ENCODE peak calls at places on chromosomes 11 and 22, in nine cellular contexts. One of them, this sample, is unnamed.

GRCh38 chr11:70786021-70786665 is 387.8 kb downstream of the CTTN start:
- DNase-seq in NCI-H460: no peak
- DNase-seq in neural crest cell: no peak
- DNase-seq in caudate nucleus: no peak
- DNase-seq in osteocyte: no peak
- DNase-seq in activated gamma-delta T cell: no peak
- DNase-seq in activated naive CD4-positive, alpha-beta T cell: no peak
- DNase-seq in stimulated activated CD4-positive, alpha-beta T cell treated with anti-CD3 and anti-CD28 coated beads, Interleukin-2, amount 100 ng/mL, for 48 hours: no peak
- DNase-seq in non-pigmented ciliary epithelial cell: no peak
- DNase-seq in this sample: no peak

GRCh38 chr11:64097468-64098317 is 62.0 kb downstream of the FLRT1 start:
- DNase-seq in neural crest cell: no peak
- DNase-seq in stimulated activated CD4-positive, alpha-beta T cell treated with anti-CD3 and anti-CD28 coated beads, Interleukin-2, amount 100 ng/mL, for 48 hours: no peak
- DNase-seq in activated naive CD4-positive, alpha-beta T cell: no peak
- DNase-seq in activated gamma-delta T cell: no peak
- DNase-seq in NCI-H460: no peak
- DNase-seq in non-pigmented ciliary epithelial cell: no peak
- DNase-seq in caudate nucleus: peak; percentile 43
- DNase-seq in osteocyte: no peak
- DNase-seq in this sample: no peak

GRCh38 chr11:76164081-76164480 is 42.2 kb downstream of the WNT11 start:
- DNase-seq in neural crest cell: no peak
- DNase-seq in caudate nucleus: no peak
- DNase-seq in activated naive CD4-positive, alpha-beta T cell: no peak
- DNase-seq in osteocyte: no peak
- DNase-seq in stimulated activated CD4-positive, alpha-beta T cell treated with anti-CD3 and anti-CD28 coated beads, Interleukin-2, amount 100 ng/mL, for 48 hours: no peak
- DNase-seq in non-pigmented ciliary epithelial cell: no peak
- DNase-seq in activated gamma-delta T cell: no peak
- DNase-seq in NCI-H460: no peak
- DNase-seq in this sample: no peak

GRCh38 chr11:72586591-72587090 is 87.6 kb downstream of the PDE2A start:
- DNase-seq in activated naive CD4-positive, alpha-beta T cell: no peak
- DNase-seq in NCI-H460: no peak
- DNase-seq in stimulated activated CD4-positive, alpha-beta T cell treated with anti-CD3 and anti-CD28 coated beads, Interleukin-2, amount 100 ng/mL, for 48 hours: no peak
- DNase-seq in activated gamma-delta T cell: no peak
- DNase-seq in non-pigmented ciliary epithelial cell: no peak
- DNase-seq in caudate nucleus: no peak
- DNase-seq in osteocyte: no peak
- DNase-seq in neural crest cell: no peak
- DNase-seq in this sample: no peak

GRCh38 chr11:130179396-130180306 is 20.1 kb downstream of the ST14 start:
- DNase-seq in stimulated activated CD4-positive, alpha-beta T cell treated with anti-CD3 and anti-CD28 coated beads, Interleukin-2, amount 100 ng/mL, for 48 hours: no peak
- DNase-seq in non-pigmented ciliary epithelial cell: no peak
- DNase-seq in NCI-H460: no peak
- DNase-seq in neural crest cell: no peak
- DNase-seq in activated gamma-delta T cell: no peak
- DNase-seq in caudate nucleus: no peak
- DNase-seq in activated naive CD4-positive, alpha-beta T cell: no peak
- DNase-seq in osteocyte: no peak
- DNase-seq in this sample: no peak

GRCh38 chr22:23847991-23848864 is 9.4 kb upstream of the DERL3 start:
- DNase-seq in non-pigmented ciliary epithelial cell: no peak
- DNase-seq in neural crest cell: no peak
- DNase-seq in activated gamma-delta T cell: no peak
- DNase-seq in caudate nucleus: no peak
- DNase-seq in stimulated activated CD4-positive, alpha-beta T cell treated with anti-CD3 and anti-CD28 coated beads, Interleukin-2, amount 100 ng/mL, for 48 hours: no peak
- DNase-seq in activated naive CD4-positive, alpha-beta T cell: no peak
- DNase-seq in NCI-H460: no peak
- DNase-seq in osteocyte: no peak
- DNase-seq in this sample: no peak

GRCh38 chr11:9700105-9700801 is 36.4 kb downstream of the SWAP70 start:
- DNase-seq in neural crest cell: no peak
- DNase-seq in non-pigmented ciliary epithelial cell: no peak
- DNase-seq in activated gamma-delta T cell: no peak
- DNase-seq in NCI-H460: no peak
- DNase-seq in activated naive CD4-positive, alpha-beta T cell: no peak
- DNase-seq in stimulated activated CD4-positive, alpha-beta T cell treated with anti-CD3 and anti-CD28 coated beads, Interleukin-2, amount 100 ng/mL, for 48 hours: no peak
- DNase-seq in osteocyte: no peak
- DNase-seq in caudate nucleus: no peak
- DNase-seq in this sample: peak; percentile 22

GRCh38 chr11:44315947-44316387 is 6.0 kb upstream of the ALX4 start:
- DNase-seq in caudate nucleus: no peak
- DNase-seq in non-pigmented ciliary epithelial cell: no peak
- DNase-seq in stimulated activated CD4-positive, alpha-beta T cell treated with anti-CD3 and anti-CD28 coated beads, Interleukin-2, amount 100 ng/mL, for 48 hours: no peak
- DNase-seq in osteocyte: no peak
- DNase-seq in activated naive CD4-positive, alpha-beta T cell: no peak
- DNase-seq in activated gamma-delta T cell: no peak
- DNase-seq in neural crest cell: no peak
- DNase-seq in NCI-H460: peak; percentile 14
- DNase-seq in this sample: no peak

GRCh38 chr11:119339581-119340334 is 925 bp downstream of the C1QTNF5 start:
- DNase-seq in activated naive CD4-positive, alpha-beta T cell: no peak
- DNase-seq in non-pigmented ciliary epithelial cell: no peak
- DNase-seq in activated gamma-delta T cell: no peak
- DNase-seq in osteocyte: peak; percentile 93
- DNase-seq in NCI-H460: no peak
- DNase-seq in caudate nucleus: peak; percentile 65
- DNase-seq in neural crest cell: peak; percentile 78
- DNase-seq in stimulated activated CD4-positive, alpha-beta T cell treated with anti-CD3 and anti-CD28 coated beads, Interleukin-2, amount 100 ng/mL, for 48 hours: no peak
- DNase-seq in this sample: peak; percentile 51

GRCh38 chr11:69539416-69540117 is 58.1 kb downstream of the LINC01488 start:
- DNase-seq in NCI-H460: peak; percentile 5
- DNase-seq in osteocyte: no peak
- DNase-seq in stimulated activated CD4-positive, alpha-beta T cell treated with anti-CD3 and anti-CD28 coated beads, Interleukin-2, amount 100 ng/mL, for 48 hours: no peak
- DNase-seq in neural crest cell: no peak
- DNase-seq in activated naive CD4-positive, alpha-beta T cell: no peak
- DNase-seq in non-pigmented ciliary epithelial cell: no peak
- DNase-seq in activated gamma-delta T cell: no peak
- DNase-seq in caudate nucleus: peak; percentile 42
- DNase-seq in this sample: no peak

GRCh38 chr11:19351426-19351825 is 110.7 kb upstream of the E2F8 start:
- DNase-seq in stimulated activated CD4-positive, alpha-beta T cell treated with anti-CD3 and anti-CD28 coated beads, Interleukin-2, amount 100 ng/mL, for 48 hours: no peak
- DNase-seq in osteocyte: no peak
- DNase-seq in caudate nucleus: no peak
- DNase-seq in non-pigmented ciliary epithelial cell: no peak
- DNase-seq in NCI-H460: no peak
- DNase-seq in activated naive CD4-positive, alpha-beta T cell: no peak
- DNase-seq in neural crest cell: no peak
- DNase-seq in activated gamma-delta T cell: no peak
- DNase-seq in this sample: no peak

GRCh38 chr11:28743101-28743550 is 634.9 kb downstream of the METTL15 start:
- DNase-seq in non-pigmented ciliary epithelial cell: no peak
- DNase-seq in activated naive CD4-positive, alpha-beta T cell: no peak
- DNase-seq in osteocyte: no peak
- DNase-seq in activated gamma-delta T cell: no peak
- DNase-seq in caudate nucleus: no peak
- DNase-seq in NCI-H460: no peak
- DNase-seq in stimulated activated CD4-positive, alpha-beta T cell treated with anti-CD3 and anti-CD28 coated beads, Interleukin-2, amount 100 ng/mL, for 48 hours: no peak
- DNase-seq in neural crest cell: no peak
- DNase-seq in this sample: peak; percentile 26

GRCh38 chr22:48866906-48867597 is 960.6 kb downstream of the BRD1 start:
- DNase-seq in osteocyte: peak; percentile 74
- DNase-seq in activated naive CD4-positive, alpha-beta T cell: no peak
- DNase-seq in non-pigmented ciliary epithelial cell: no peak
- DNase-seq in NCI-H460: no peak
- DNase-seq in neural crest cell: no peak
- DNase-seq in caudate nucleus: no peak
- DNase-seq in stimulated activated CD4-positive, alpha-beta T cell treated with anti-CD3 and anti-CD28 coated beads, Interleukin-2, amount 100 ng/mL, for 48 hours: no peak
- DNase-seq in activated gamma-delta T cell: no peak
- DNase-seq in this sample: no peak

GRCh38 chr22:49971232-49972162 is 10.9 kb downstream of the PIM3 start:
- DNase-seq in activated naive CD4-positive, alpha-beta T cell: peak; percentile 62
- DNase-seq in stimulated activated CD4-positive, alpha-beta T cell treated with anti-CD3 and anti-CD28 coated beads, Interleukin-2, amount 100 ng/mL, for 48 hours: peak; percentile 54
- DNase-seq in osteocyte: no peak
- DNase-seq in NCI-H460: peak; percentile 21
- DNase-seq in neural crest cell: peak; percentile 7
- DNase-seq in activated gamma-delta T cell: no peak
- DNase-seq in caudate nucleus: no peak
- DNase-seq in non-pigmented ciliary epithelial cell: no peak
- DNase-seq in this sample: no peak

GRCh38 chr11:129278586-129279319 is 86.6 kb upstream of the ARHGAP32 start:
- DNase-seq in activated gamma-delta T cell: no peak
- DNase-seq in stimulated activated CD4-positive, alpha-beta T cell treated with anti-CD3 and anti-CD28 coated beads, Interleukin-2, amount 100 ng/mL, for 48 hours: no peak
- DNase-seq in caudate nucleus: no peak
- DNase-seq in activated naive CD4-positive, alpha-beta T cell: no peak
- DNase-seq in non-pigmented ciliary epithelial cell: no peak
- DNase-seq in NCI-H460: no peak
- DNase-seq in neural crest cell: peak; percentile 21
- DNase-seq in osteocyte: no peak
- DNase-seq in this sample: no peak

GRCh38 chr11:64359712-64360402 is 895 bp downstream of the RPS6KA4 start:
- DNase-seq in activated naive CD4-positive, alpha-beta T cell: no peak
- DNase-seq in NCI-H460: no peak
- DNase-seq in caudate nucleus: peak; percentile 66
- DNase-seq in osteocyte: no peak
- DNase-seq in activated gamma-delta T cell: no peak
- DNase-seq in non-pigmented ciliary epithelial cell: no peak
- DNase-seq in stimulated activated CD4-positive, alpha-beta T cell treated with anti-CD3 and anti-CD28 coated beads, Interleukin-2, amount 100 ng/mL, for 48 hours: no peak
- DNase-seq in neural crest cell: no peak
- DNase-seq in this sample: no peak

GRCh38 chr11:42521994-42522393 is 789.8 kb upstream of the API5 start:
- DNase-seq in activated naive CD4-positive, alpha-beta T cell: no peak
- DNase-seq in neural crest cell: no peak
- DNase-seq in non-pigmented ciliary epithelial cell: no peak
- DNase-seq in activated gamma-delta T cell: no peak
- DNase-seq in stimulated activated CD4-positive, alpha-beta T cell treated with anti-CD3 and anti-CD28 coated beads, Interleukin-2, amount 100 ng/mL, for 48 hours: no peak
- DNase-seq in caudate nucleus: no peak
- DNase-seq in NCI-H460: no peak
- DNase-seq in osteocyte: no peak
- DNase-seq in this sample: peak; percentile 0

GRCh38 chr11:2207212-2207611 is 35.6 kb upstream of the TH start:
- DNase-seq in osteocyte: peak; percentile 77
- DNase-seq in stimulated activated CD4-positive, alpha-beta T cell treated with anti-CD3 and anti-CD28 coated beads, Interleukin-2, amount 100 ng/mL, for 48 hours: no peak
- DNase-seq in non-pigmented ciliary epithelial cell: no peak
- DNase-seq in activated gamma-delta T cell: no peak
- DNase-seq in activated naive CD4-positive, alpha-beta T cell: no peak
- DNase-seq in neural crest cell: no peak
- DNase-seq in caudate nucleus: no peak
- DNase-seq in NCI-H460: no peak
- DNase-seq in this sample: no peak

GRCh38 chr11:130162733-130163132 is 3.2 kb downstream of the ST14 start:
- DNase-seq in osteocyte: no peak
- DNase-seq in caudate nucleus: no peak
- DNase-seq in NCI-H460: no peak
- DNase-seq in activated gamma-delta T cell: no peak
- DNase-seq in stimulated activated CD4-positive, alpha-beta T cell treated with anti-CD3 and anti-CD28 coated beads, Interleukin-2, amount 100 ng/mL, for 48 hours: no peak
- DNase-seq in activated naive CD4-positive, alpha-beta T cell: no peak
- DNase-seq in non-pigmented ciliary epithelial cell: no peak
- DNase-seq in neural crest cell: no peak
- DNase-seq in this sample: no peak

GRCh38 chr11:11782532-11783110 is 59.2 kb upstream of the USP47 start:
- DNase-seq in activated gamma-delta T cell: no peak
- DNase-seq in non-pigmented ciliary epithelial cell: no peak
- DNase-seq in neural crest cell: no peak
- DNase-seq in stimulated activated CD4-positive, alpha-beta T cell treated with anti-CD3 and anti-CD28 coated beads, Interleukin-2, amount 100 ng/mL, for 48 hours: no peak
- DNase-seq in osteocyte: no peak
- DNase-seq in activated naive CD4-positive, alpha-beta T cell: no peak
- DNase-seq in NCI-H460: no peak
- DNase-seq in caudate nucleus: no peak
- DNase-seq in this sample: no peak

GRCh38 chr11:110857885-110858555 is 145.8 kb upstream of the ARHGAP20 start:
- DNase-seq in stimulated activated CD4-positive, alpha-beta T cell treated with anti-CD3 and anti-CD28 coated beads, Interleukin-2, amount 100 ng/mL, for 48 hours: no peak
- DNase-seq in activated gamma-delta T cell: no peak
- DNase-seq in caudate nucleus: no peak
- DNase-seq in activated naive CD4-positive, alpha-beta T cell: no peak
- DNase-seq in osteocyte: no peak
- DNase-seq in non-pigmented ciliary epithelial cell: peak; percentile 26
- DNase-seq in NCI-H460: no peak
- DNase-seq in neural crest cell: no peak
- DNase-seq in this sample: peak; percentile 74

GRCh38 chr11:64876835-64877341 is 1.5 kb downstream of the EHD1 start:
- DNase-seq in activated gamma-delta T cell: no peak
- DNase-seq in caudate nucleus: no peak
- DNase-seq in stimulated activated CD4-positive, alpha-beta T cell treated with anti-CD3 and anti-CD28 coated beads, Interleukin-2, amount 100 ng/mL, for 48 hours: no peak
- DNase-seq in neural crest cell: no peak
- DNase-seq in NCI-H460: no peak
- DNase-seq in activated naive CD4-positive, alpha-beta T cell: no peak
- DNase-seq in osteocyte: no peak
- DNase-seq in non-pigmented ciliary epithelial cell: no peak
- DNase-seq in this sample: peak; percentile 35

GRCh38 chr11:112881461-112881860 is 79.8 kb upstream of the NCAM1 start:
- DNase-seq in activated naive CD4-positive, alpha-beta T cell: no peak
- DNase-seq in caudate nucleus: peak; percentile 95
- DNase-seq in osteocyte: no peak
- DNase-seq in NCI-H460: peak; percentile 60
- DNase-seq in neural crest cell: peak; percentile 32
- DNase-seq in non-pigmented ciliary epithelial cell: no peak
- DNase-seq in stimulated activated CD4-positive, alpha-beta T cell treated with anti-CD3 and anti-CD28 coated beads, Interleukin-2, amount 100 ng/mL, for 48 hours: no peak
- DNase-seq in activated gamma-delta T cell: no peak
- DNase-seq in this sample: peak; percentile 41

GRCh38 chr11:47375020-47375419 is 3.3 kb downstream of the SPI1 start:
- DNase-seq in neural crest cell: no peak
- DNase-seq in non-pigmented ciliary epithelial cell: no peak
- DNase-seq in activated naive CD4-positive, alpha-beta T cell: no peak
- DNase-seq in stimulated activated CD4-positive, alpha-beta T cell treated with anti-CD3 and anti-CD28 coated beads, Interleukin-2, amount 100 ng/mL, for 48 hours: no peak
- DNase-seq in caudate nucleus: no peak
- DNase-seq in NCI-H460: no peak
- DNase-seq in activated gamma-delta T cell: no peak
- DNase-seq in osteocyte: no peak
- DNase-seq in this sample: no peak

GRCh38 chr11:9951714-9952275 is 287.9 kb downstream of the SWAP70 start:
- DNase-seq in caudate nucleus: no peak
- DNase-seq in osteocyte: no peak
- DNase-seq in activated naive CD4-positive, alpha-beta T cell: no peak
- DNase-seq in NCI-H460: no peak
- DNase-seq in activated gamma-delta T cell: no peak
- DNase-seq in stimulated activated CD4-positive, alpha-beta T cell treated with anti-CD3 and anti-CD28 coated beads, Interleukin-2, amount 100 ng/mL, for 48 hours: no peak
- DNase-seq in non-pigmented ciliary epithelial cell: no peak
- DNase-seq in neural crest cell: no peak
- DNase-seq in this sample: no peak

GRCh38 chr11:97269527-97269926 is 879.7 kb downstream of the JRKL start:
- DNase-seq in activated naive CD4-positive, alpha-beta T cell: no peak
- DNase-seq in neural crest cell: no peak
- DNase-seq in caudate nucleus: no peak
- DNase-seq in stimulated activated CD4-positive, alpha-beta T cell treated with anti-CD3 and anti-CD28 coated beads, Interleukin-2, amount 100 ng/mL, for 48 hours: no peak
- DNase-seq in activated gamma-delta T cell: no peak
- DNase-seq in non-pigmented ciliary epithelial cell: no peak
- DNase-seq in NCI-H460: peak; percentile 0
- DNase-seq in osteocyte: no peak
- DNase-seq in this sample: no peak

GRCh38 chr22:37259540-37260029 is 15.5 kb upstream of the RAC2 start:
- DNase-seq in osteocyte: no peak
- DNase-seq in non-pigmented ciliary epithelial cell: no peak
- DNase-seq in stimulated activated CD4-positive, alpha-beta T cell treated with anti-CD3 and anti-CD28 coated beads, Interleukin-2, amount 100 ng/mL, for 48 hours: no peak
- DNase-seq in NCI-H460: peak; percentile 19
- DNase-seq in activated naive CD4-positive, alpha-beta T cell: no peak
- DNase-seq in activated gamma-delta T cell: no peak
- DNase-seq in caudate nucleus: no peak
- DNase-seq in neural crest cell: peak; percentile 35
- DNase-seq in this sample: peak; percentile 52

GRCh38 chr11:60251485-60252207 is 8.7 kb upstream of the MS4A4E start:
- DNase-seq in stimulated activated CD4-positive, alpha-beta T cell treated with anti-CD3 and anti-CD28 coated beads, Interleukin-2, amount 100 ng/mL, for 48 hours: no peak
- DNase-seq in NCI-H460: no peak
- DNase-seq in osteocyte: no peak
- DNase-seq in caudate nucleus: no peak
- DNase-seq in activated gamma-delta T cell: no peak
- DNase-seq in neural crest cell: peak; percentile 14
- DNase-seq in activated naive CD4-positive, alpha-beta T cell: no peak
- DNase-seq in non-pigmented ciliary epithelial cell: peak; percentile 2
- DNase-seq in this sample: no peak

GRCh38 chr11:114160884-114161283 is 101.4 kb downstream of the ZBTB16 start:
- DNase-seq in activated gamma-delta T cell: no peak
- DNase-seq in activated naive CD4-positive, alpha-beta T cell: no peak
- DNase-seq in NCI-H460: no peak
- DNase-seq in non-pigmented ciliary epithelial cell: no peak
- DNase-seq in neural crest cell: no peak
- DNase-seq in caudate nucleus: no peak
- DNase-seq in osteocyte: no peak
- DNase-seq in stimulated activated CD4-positive, alpha-beta T cell treated with anti-CD3 and anti-CD28 coated beads, Interleukin-2, amount 100 ng/mL, for 48 hours: no peak
- DNase-seq in this sample: peak; percentile 55

GRCh38 chr11:9927670-9928069 is 263.8 kb downstream of the SWAP70 start:
- DNase-seq in osteocyte: no peak
- DNase-seq in neural crest cell: no peak
- DNase-seq in activated naive CD4-positive, alpha-beta T cell: no peak
- DNase-seq in caudate nucleus: no peak
- DNase-seq in stimulated activated CD4-positive, alpha-beta T cell treated with anti-CD3 and anti-CD28 coated beads, Interleukin-2, amount 100 ng/mL, for 48 hours: no peak
- DNase-seq in NCI-H460: no peak
- DNase-seq in activated gamma-delta T cell: no peak
- DNase-seq in non-pigmented ciliary epithelial cell: no peak
- DNase-seq in this sample: no peak

GRCh38 chr22:27107824-27108223 is 450.4 kb downstream of the MIAT start:
- DNase-seq in activated gamma-delta T cell: no peak
- DNase-seq in non-pigmented ciliary epithelial cell: peak; percentile 97
- DNase-seq in stimulated activated CD4-positive, alpha-beta T cell treated with anti-CD3 and anti-CD28 coated beads, Interleukin-2, amount 100 ng/mL, for 48 hours: no peak
- DNase-seq in osteocyte: no peak
- DNase-seq in neural crest cell: no peak
- DNase-seq in activated naive CD4-positive, alpha-beta T cell: no peak
- DNase-seq in NCI-H460: no peak
- DNase-seq in caudate nucleus: no peak
- DNase-seq in this sample: peak; percentile 91

This sample was measured in astrocyte of the spinal cord.